ENCODE peak calls at places on chromosomes 11 and 22, in six cellular contexts. One of them, this sample, is unnamed.

GRCh38 chr22:35742342-35743100 is 24.8 kb downstream of the APOL5 start:
- DNase-seq in endodermal cell: no peak
- DNase-seq in gastrocnemius medialis: no peak
- DNase-seq in AG04450: no peak
- DNase-seq in cardiac muscle cell: no peak
- DNase-seq in adrenal gland: no peak
- DNase-seq in this sample: peak

GRCh38 chr11:64644348-64645242 is 53.6 kb downstream of the SLC22A12 start:
- DNase-seq in cardiac muscle cell: no peak
- DNase-seq in adrenal gland: no peak
- DNase-seq in endodermal cell: peak
- DNase-seq in gastrocnemius medialis: no peak
- DNase-seq in AG04450: no peak
- DNase-seq in this sample: no peak

GRCh38 chr11:60428517-60428916 is 855 bp upstream of the MS4A5 start:
- DNase-seq in cardiac muscle cell: no peak
- DNase-seq in adrenal gland: no peak
- DNase-seq in gastrocnemius medialis: no peak
- DNase-seq in AG04450: no peak
- DNase-seq in endodermal cell: no peak
- DNase-seq in this sample: no peak

GRCh38 chr22:45006873-45007246 is 2.9 kb downstream of the PHF21B start:
- DNase-seq in endodermal cell: no peak
- DNase-seq in gastrocnemius medialis: no peak
- DNase-seq in AG04450: no peak
- DNase-seq in cardiac muscle cell: peak
- DNase-seq in adrenal gland: peak
- DNase-seq in this sample: no peak

GRCh38 chr22:26318975-26319374 is 110.1 kb upstream of the ASPHD2 start:
- DNase-seq in AG04450: no peak
- DNase-seq in cardiac muscle cell: no peak
- DNase-seq in adrenal gland: no peak
- DNase-seq in endodermal cell: peak
- DNase-seq in gastrocnemius medialis: no peak
- DNase-seq in this sample: no peak

GRCh38 chr11:127109796-127110195 is 109.2 kb upstream of the KIRREL3 start:
- DNase-seq in gastrocnemius medialis: no peak
- DNase-seq in adrenal gland: no peak
- DNase-seq in cardiac muscle cell: no peak
- DNase-seq in AG04450: no peak
- DNase-seq in endodermal cell: no peak
- DNase-seq in this sample: no peak

GRCh38 chr11:118106789-118107335 is 20.1 kb upstream of the SMIM35 start:
- DNase-seq in adrenal gland: no peak
- DNase-seq in AG04450: no peak
- DNase-seq in endodermal cell: no peak
- DNase-seq in cardiac muscle cell: no peak
- DNase-seq in gastrocnemius medialis: no peak
- DNase-seq in this sample: no peak

GRCh38 chr11:41921991-41922390 is 462.5 kb upstream of the LRRC4C start:
- DNase-seq in cardiac muscle cell: no peak
- DNase-seq in endodermal cell: peak
- DNase-seq in AG04450: no peak
- DNase-seq in gastrocnemius medialis: no peak
- DNase-seq in adrenal gland: no peak
- DNase-seq in this sample: no peak

GRCh38 chr11:111539426-111540113 is 950 bp upstream of the LAYN start:
- DNase-seq in gastrocnemius medialis: no peak
- DNase-seq in endodermal cell: no peak
- DNase-seq in AG04450: no peak
- DNase-seq in cardiac muscle cell: no peak
- DNase-seq in adrenal gland: no peak
- DNase-seq in this sample: no peak

GRCh38 chr11:31236052-31236652 is 133.4 kb downstream of the DCDC1 start:
- DNase-seq in gastrocnemius medialis: no peak
- DNase-seq in endodermal cell: no peak
- DNase-seq in adrenal gland: no peak
- DNase-seq in AG04450: no peak
- DNase-seq in cardiac muscle cell: no peak
- DNase-seq in this sample: peak
- TF ChIP-seq CTCF in gastrocnemius medialis: no peak
- TF ChIP-seq CTCF in endodermal cell: peak
- TF ChIP-seq CTCF in adrenal gland: no peak
- TF ChIP-seq CTCF in AG04450: peak
- TF ChIP-seq CTCF in cardiac muscle cell: peak
- TF ChIP-seq CTCF in this sample: peak

GRCh38 chr22:41919357-41920224 is 4.7 kb upstream of the SHISA8 start:
- DNase-seq in cardiac muscle cell: peak
- DNase-seq in gastrocnemius medialis: no peak
- DNase-seq in endodermal cell: peak
- DNase-seq in adrenal gland: peak
- DNase-seq in AG04450: no peak
- DNase-seq in this sample: peak
- H3K4me3 ChIP-seq in cardiac muscle cell: peak
- H3K4me3 ChIP-seq in gastrocnemius medialis: peak
- H3K4me3 ChIP-seq in endodermal cell: peak
- H3K4me3 ChIP-seq in adrenal gland: no peak
- H3K4me3 ChIP-seq in AG04450: peak
- H3K4me3 ChIP-seq in this sample: peak

GRCh38 chr22:30205281-30206115 is 41.1 kb downstream of the LIF start:
- DNase-seq in gastrocnemius medialis: peak
- DNase-seq in endodermal cell: no peak
- DNase-seq in adrenal gland: no peak
- DNase-seq in AG04450: peak
- DNase-seq in cardiac muscle cell: no peak
- DNase-seq in this sample: peak

GRCh38 chr22:30204742-30205111 is 41.8 kb downstream of the LIF start:
- DNase-seq in gastrocnemius medialis: no peak
- DNase-seq in cardiac muscle cell: no peak
- DNase-seq in endodermal cell: no peak
- DNase-seq in AG04450: peak
- DNase-seq in adrenal gland: no peak
- DNase-seq in this sample: peak

GRCh38 chr22:30208631-30209603 is 37.6 kb downstream of the LIF start:
- DNase-seq in gastrocnemius medialis: peak
- DNase-seq in AG04450: peak
- DNase-seq in endodermal cell: peak
- DNase-seq in adrenal gland: peak
- DNase-seq in cardiac muscle cell: no peak
- DNase-seq in this sample: peak

GRCh38 chr22:30209642-30210041 is 36.9 kb downstream of the LIF start:
- DNase-seq in endodermal cell: no peak
- DNase-seq in gastrocnemius medialis: no peak
- DNase-seq in cardiac muscle cell: no peak
- DNase-seq in adrenal gland: no peak
- DNase-seq in AG04450: no peak
- DNase-seq in this sample: no peak

GRCh38 chr22:30206964-30207363 is 39.6 kb downstream of the LIF start:
- DNase-seq in cardiac muscle cell: peak
- DNase-seq in gastrocnemius medialis: peak
- DNase-seq in adrenal gland: no peak
- DNase-seq in AG04450: peak
- DNase-seq in endodermal cell: peak
- DNase-seq in this sample: peak
- TF ChIP-seq CTCF in cardiac muscle cell: no peak
- TF ChIP-seq CTCF in gastrocnemius medialis: no peak
- TF ChIP-seq CTCF in adrenal gland: no peak
- TF ChIP-seq CTCF in AG04450: no peak
- TF ChIP-seq CTCF in endodermal cell: no peak
- TF ChIP-seq CTCF in this sample: no peak

GRCh38 chr22:39534591-39535301 is 2.2 kb upstream of the RPS19BP1 start:
- DNase-seq in gastrocnemius medialis: peak
- DNase-seq in cardiac muscle cell: peak
- DNase-seq in AG04450: no peak
- DNase-seq in endodermal cell: peak
- DNase-seq in adrenal gland: peak
- DNase-seq in this sample: peak
- H3K4me3 ChIP-seq in gastrocnemius medialis: no peak
- H3K4me3 ChIP-seq in cardiac muscle cell: no peak
- H3K4me3 ChIP-seq in AG04450: no peak
- H3K4me3 ChIP-seq in endodermal cell: no peak
- H3K4me3 ChIP-seq in adrenal gland: no peak
- H3K4me3 ChIP-seq in this sample: peak

GRCh38 chr11:43933608-43934358 is 8.7 kb upstream of the C11orf96 start:
- DNase-seq in cardiac muscle cell: no peak
- DNase-seq in AG04450: no peak
- DNase-seq in adrenal gland: no peak
- DNase-seq in endodermal cell: no peak
- DNase-seq in gastrocnemius medialis: peak
- DNase-seq in this sample: peak

GRCh38 chr11:43933226-43933607 is 9.2 kb upstream of the C11orf96 start:
- DNase-seq in gastrocnemius medialis: no peak
- DNase-seq in adrenal gland: no peak
- DNase-seq in AG04450: no peak
- DNase-seq in endodermal cell: no peak
- DNase-seq in cardiac muscle cell: no peak
- DNase-seq in this sample: no peak

GRCh38 chr11:43934359-43935130 is 7.9 kb upstream of the C11orf96 start:
- DNase-seq in endodermal cell: peak
- DNase-seq in gastrocnemius medialis: no peak
- DNase-seq in cardiac muscle cell: no peak
- DNase-seq in adrenal gland: no peak
- DNase-seq in AG04450: no peak
- DNase-seq in this sample: no peak

GRCh38 chr11:43930868-43931716 is 11.3 kb upstream of the C11orf96 start:
- DNase-seq in cardiac muscle cell: no peak
- DNase-seq in endodermal cell: no peak
- DNase-seq in gastrocnemius medialis: no peak
- DNase-seq in AG04450: no peak
- DNase-seq in adrenal gland: no peak
- DNase-seq in this sample: peak

GRCh38 chr11:43931717-43932039 is 10.8 kb upstream of the C11orf96 start:
- DNase-seq in AG04450: no peak
- DNase-seq in cardiac muscle cell: no peak
- DNase-seq in adrenal gland: no peak
- DNase-seq in gastrocnemius medialis: no peak
- DNase-seq in endodermal cell: no peak
- DNase-seq in this sample: no peak
- TF ChIP-seq CTCF in AG04450: peak
- TF ChIP-seq CTCF in cardiac muscle cell: no peak
- TF ChIP-seq CTCF in adrenal gland: no peak
- TF ChIP-seq CTCF in gastrocnemius medialis: no peak
- TF ChIP-seq CTCF in endodermal cell: peak
- TF ChIP-seq CTCF in this sample: peak

GRCh38 chr11:45921561-45922424 is 663 bp upstream of the LARGE2 start:
- DNase-seq in endodermal cell: peak
- DNase-seq in cardiac muscle cell: peak
- DNase-seq in gastrocnemius medialis: peak
- DNase-seq in adrenal gland: peak
- DNase-seq in AG04450: no peak
- DNase-seq in this sample: no peak
- H3K4me3 ChIP-seq in endodermal cell: peak
- H3K4me3 ChIP-seq in cardiac muscle cell: peak
- H3K4me3 ChIP-seq in gastrocnemius medialis: peak
- H3K4me3 ChIP-seq in adrenal gland: no peak
- H3K4me3 ChIP-seq in AG04450: no peak
- H3K4me3 ChIP-seq in this sample: no peak

GRCh38 chr11:76623171-76623883 is 47.2 kb downstream of the LRRC32 start:
- DNase-seq in gastrocnemius medialis: no peak
- DNase-seq in adrenal gland: no peak
- DNase-seq in cardiac muscle cell: no peak
- DNase-seq in endodermal cell: peak
- DNase-seq in AG04450: no peak
- DNase-seq in this sample: peak
- TF ChIP-seq CTCF in gastrocnemius medialis: no peak
- TF ChIP-seq CTCF in adrenal gland: no peak
- TF ChIP-seq CTCF in cardiac muscle cell: no peak
- TF ChIP-seq CTCF in endodermal cell: no peak
- TF ChIP-seq CTCF in AG04450: no peak
- TF ChIP-seq CTCF in this sample: no peak

GRCh38 chr11:72569966-72570892 is 104.0 kb downstream of the PDE2A start:
- DNase-seq in cardiac muscle cell: no peak
- DNase-seq in adrenal gland: no peak
- DNase-seq in gastrocnemius medialis: no peak
- DNase-seq in AG04450: peak
- DNase-seq in endodermal cell: peak
- DNase-seq in this sample: peak
- H3K4me3 ChIP-seq in cardiac muscle cell: no peak
- H3K4me3 ChIP-seq in adrenal gland: no peak
- H3K4me3 ChIP-seq in gastrocnemius medialis: no peak
- H3K4me3 ChIP-seq in AG04450: no peak
- H3K4me3 ChIP-seq in endodermal cell: no peak
- H3K4me3 ChIP-seq in this sample: no peak

GRCh38 chr11:58864335-58864734 is 19.8 kb upstream of the GLYATL2 start:
- DNase-seq in gastrocnemius medialis: no peak
- DNase-seq in adrenal gland: no peak
- DNase-seq in endodermal cell: no peak
- DNase-seq in cardiac muscle cell: no peak
- DNase-seq in AG04450: no peak
- DNase-seq in this sample: no peak
- TF ChIP-seq CTCF in gastrocnemius medialis: no peak
- TF ChIP-seq CTCF in adrenal gland: no peak
- TF ChIP-seq CTCF in endodermal cell: no peak
- TF ChIP-seq CTCF in cardiac muscle cell: no peak
- TF ChIP-seq CTCF in AG04450: no peak
- TF ChIP-seq CTCF in this sample: no peak